ENCODE peak calls at places on chromosomes 13 and 19, in four cellular contexts. J, E, V and S are unnamed samples.

GRCh38 chr13:19072543-19072942 is 109.1 kb downstream of the TUBA3C start:
- DNase-seq in E (no peak), J (no peak), V (no peak), S (no peak)

GRCh38 chr19:12872255-12872654 is 9.0 kb downstream of the DNASE2 start:
- DNase-seq in V (no peak), J (no peak), E (no peak), S (no peak)

GRCh38 chr13:19586904-19587634 is 25.7 kb upstream of the TPTE2 start:
- DNase-seq in V (no peak), J (peak), E (peak), S (peak)

GRCh38 chr19:2603320-2603719 is 99.2 kb downstream of the GNG7 start:
- DNase-seq in J (peak), V (no peak), E (no peak), S (no peak)

GRCh38 chr13:32622827-32623226 is 36.6 kb downstream of the PDS5B start:
- DNase-seq in E (no peak), V (no peak), J (no peak), S (no peak)

GRCh38 chr13:49859568-49859967 is 67.1 kb upstream of the KPNA3 start:
- DNase-seq in J (peak), V (no peak), E (no peak), S (no peak)

GRCh38 chr13:44142540-44142867 is 231.1 kb upstream of the SERP2 start:
- DNase-seq in V (no peak), E (no peak), J (no peak), S (no peak)

GRCh38 chr13:50079278-50080157 is 64.3 kb downstream of the KCNRG start:
- DNase-seq in V (no peak), J (no peak), E (no peak), S (no peak)